ENCODE peak calls at places on chromosomes 4 and X, in eight cellular contexts. One of them, this sample, is unnamed.

GRCh38 chr4:158268553-158268952 is 58.3 kb downstream of the TMEM144 start:
- ATAC-seq in activated CD4-positive, CD25-positive, alpha-beta regulatory T cell treated with anti-CD3 and anti-CD28 coated beads, Interleukin-2, amount 50 U/mL, for 24 hours: no peak
- ATAC-seq in pancreas: no peak
- ATAC-seq in left colon: no peak
- ATAC-seq in left ventricle myocardium superior: no peak
- ATAC-seq in Panc1: no peak
- ATAC-seq in upper lobe of right lung: no peak
- ATAC-seq in heart right ventricle: no peak
- ATAC-seq in this sample: no peak

GRCh38 chr4:185363251-185363650 is 32.5 kb downstream of the LRP2BP start:
- ATAC-seq in activated CD4-positive, CD25-positive, alpha-beta regulatory T cell treated with anti-CD3 and anti-CD28 coated beads, Interleukin-2, amount 50 U/mL, for 24 hours: no peak
- ATAC-seq in pancreas: peak
- ATAC-seq in left colon: no peak
- ATAC-seq in left ventricle myocardium superior: no peak
- ATAC-seq in Panc1: no peak
- ATAC-seq in upper lobe of right lung: no peak
- ATAC-seq in heart right ventricle: no peak
- ATAC-seq in this sample: no peak

GRCh38 chr4:151206241-151207005 is 70.5 kb upstream of the PRSS48 start:
- ATAC-seq in activated CD4-positive, CD25-positive, alpha-beta regulatory T cell treated with anti-CD3 and anti-CD28 coated beads, Interleukin-2, amount 50 U/mL, for 24 hours: no peak
- ATAC-seq in pancreas: no peak
- ATAC-seq in left colon: peak
- ATAC-seq in left ventricle myocardium superior: no peak
- ATAC-seq in Panc1: no peak
- ATAC-seq in upper lobe of right lung: no peak
- ATAC-seq in heart right ventricle: peak
- ATAC-seq in this sample: no peak

GRCh38 chr4:186029731-186030421 is 39.1 kb upstream of the TLR3 start:
- ATAC-seq in activated CD4-positive, CD25-positive, alpha-beta regulatory T cell treated with anti-CD3 and anti-CD28 coated beads, Interleukin-2, amount 50 U/mL, for 24 hours: no peak
- ATAC-seq in pancreas: peak
- ATAC-seq in left colon: no peak
- ATAC-seq in left ventricle myocardium superior: peak
- ATAC-seq in Panc1: no peak
- ATAC-seq in upper lobe of right lung: peak
- ATAC-seq in heart right ventricle: peak
- ATAC-seq in this sample: no peak

GRCh38 chr4:80172203-80172602 is 25.1 kb upstream of the PRDM8 start:
- ATAC-seq in activated CD4-positive, CD25-positive, alpha-beta regulatory T cell treated with anti-CD3 and anti-CD28 coated beads, Interleukin-2, amount 50 U/mL, for 24 hours: peak
- ATAC-seq in pancreas: no peak
- ATAC-seq in left colon: peak
- ATAC-seq in left ventricle myocardium superior: no peak
- ATAC-seq in Panc1: no peak
- ATAC-seq in upper lobe of right lung: no peak
- ATAC-seq in heart right ventricle: no peak
- ATAC-seq in this sample: peak

GRCh38 chr4:40331092-40331824 is 3.9 kb upstream of the CHRNA9 start:
- ATAC-seq in activated CD4-positive, CD25-positive, alpha-beta regulatory T cell treated with anti-CD3 and anti-CD28 coated beads, Interleukin-2, amount 50 U/mL, for 24 hours: no peak
- ATAC-seq in pancreas: no peak
- ATAC-seq in left colon: no peak
- ATAC-seq in left ventricle myocardium superior: no peak
- ATAC-seq in Panc1: no peak
- ATAC-seq in upper lobe of right lung: no peak
- ATAC-seq in heart right ventricle: no peak
- ATAC-seq in this sample: no peak

GRCh38 chrX:150478496-150479492 is 89.6 kb upstream of the MTM1 start:
- ATAC-seq in activated CD4-positive, CD25-positive, alpha-beta regulatory T cell treated with anti-CD3 and anti-CD28 coated beads, Interleukin-2, amount 50 U/mL, for 24 hours: peak
- ATAC-seq in pancreas: no peak
- ATAC-seq in left colon: no peak
- ATAC-seq in left ventricle myocardium superior: no peak
- ATAC-seq in Panc1: no peak
- ATAC-seq in upper lobe of right lung: no peak
- ATAC-seq in heart right ventricle: no peak
- ATAC-seq in this sample: peak

GRCh38 chr4:123399638-123400358 is 3.2 kb downstream of the SPRY1 start:
- ATAC-seq in activated CD4-positive, CD25-positive, alpha-beta regulatory T cell treated with anti-CD3 and anti-CD28 coated beads, Interleukin-2, amount 50 U/mL, for 24 hours: no peak
- ATAC-seq in pancreas: no peak
- ATAC-seq in left colon: no peak
- ATAC-seq in left ventricle myocardium superior: no peak
- ATAC-seq in Panc1: no peak
- ATAC-seq in upper lobe of right lung: no peak
- ATAC-seq in heart right ventricle: no peak
- ATAC-seq in this sample: no peak

GRCh38 chr4:183620421-183620820 is 38.6 kb downstream of the RWDD4 start:
- ATAC-seq in activated CD4-positive, CD25-positive, alpha-beta regulatory T cell treated with anti-CD3 and anti-CD28 coated beads, Interleukin-2, amount 50 U/mL, for 24 hours: no peak
- ATAC-seq in pancreas: no peak
- ATAC-seq in left colon: no peak
- ATAC-seq in left ventricle myocardium superior: no peak
- ATAC-seq in Panc1: no peak
- ATAC-seq in upper lobe of right lung: no peak
- ATAC-seq in heart right ventricle: no peak
- ATAC-seq in this sample: no peak

GRCh38 chrX:13059676-13060499 is 15.5 kb upstream of the FAM9C start:
- ATAC-seq in activated CD4-positive, CD25-positive, alpha-beta regulatory T cell treated with anti-CD3 and anti-CD28 coated beads, Interleukin-2, amount 50 U/mL, for 24 hours: no peak
- ATAC-seq in pancreas: peak
- ATAC-seq in left colon: peak
- ATAC-seq in left ventricle myocardium superior: no peak
- ATAC-seq in Panc1: peak
- ATAC-seq in upper lobe of right lung: no peak
- ATAC-seq in heart right ventricle: no peak
- ATAC-seq in this sample: no peak

GRCh38 chrX:48910926-48911406 is 480 bp downstream of the SLC35A2 start:
- ATAC-seq in activated CD4-positive, CD25-positive, alpha-beta regulatory T cell treated with anti-CD3 and anti-CD28 coated beads, Interleukin-2, amount 50 U/mL, for 24 hours: peak
- ATAC-seq in pancreas: no peak
- ATAC-seq in left colon: peak
- ATAC-seq in left ventricle myocardium superior: no peak
- ATAC-seq in Panc1: no peak
- ATAC-seq in upper lobe of right lung: peak
- ATAC-seq in heart right ventricle: peak
- ATAC-seq in this sample: no peak

GRCh38 chr4:139876328-139876941 is 210.8 kb downstream of the MGST2 start:
- ATAC-seq in activated CD4-positive, CD25-positive, alpha-beta regulatory T cell treated with anti-CD3 and anti-CD28 coated beads, Interleukin-2, amount 50 U/mL, for 24 hours: no peak
- ATAC-seq in pancreas: peak
- ATAC-seq in left colon: peak
- ATAC-seq in left ventricle myocardium superior: peak
- ATAC-seq in Panc1: no peak
- ATAC-seq in upper lobe of right lung: peak
- ATAC-seq in heart right ventricle: peak
- ATAC-seq in this sample: no peak

GRCh38 chr4:72295966-72296557 is 264.3 kb downstream of the NPFFR2 start:
- ATAC-seq in activated CD4-positive, CD25-positive, alpha-beta regulatory T cell treated with anti-CD3 and anti-CD28 coated beads, Interleukin-2, amount 50 U/mL, for 24 hours: no peak
- ATAC-seq in pancreas: peak
- ATAC-seq in left colon: peak
- ATAC-seq in left ventricle myocardium superior: peak
- ATAC-seq in Panc1: no peak
- ATAC-seq in upper lobe of right lung: peak
- ATAC-seq in heart right ventricle: no peak
- ATAC-seq in this sample: peak

GRCh38 chrX:53831662-53832635 is 145.4 kb upstream of the HUWE1 start:
- ATAC-seq in activated CD4-positive, CD25-positive, alpha-beta regulatory T cell treated with anti-CD3 and anti-CD28 coated beads, Interleukin-2, amount 50 U/mL, for 24 hours: peak
- ATAC-seq in pancreas: peak
- ATAC-seq in left colon: peak
- ATAC-seq in left ventricle myocardium superior: no peak
- ATAC-seq in Panc1: peak
- ATAC-seq in upper lobe of right lung: peak
- ATAC-seq in heart right ventricle: no peak
- ATAC-seq in this sample: peak

GRCh38 chr4:89765966-89766365 is 71.0 kb downstream of the SNCA start:
- ATAC-seq in activated CD4-positive, CD25-positive, alpha-beta regulatory T cell treated with anti-CD3 and anti-CD28 coated beads, Interleukin-2, amount 50 U/mL, for 24 hours: no peak
- ATAC-seq in pancreas: peak
- ATAC-seq in left colon: no peak
- ATAC-seq in left ventricle myocardium superior: peak
- ATAC-seq in Panc1: no peak
- ATAC-seq in upper lobe of right lung: no peak
- ATAC-seq in heart right ventricle: peak
- ATAC-seq in this sample: no peak

GRCh38 chrX:50093627-50094026 is 107.2 kb downstream of the AKAP4 start:
- ATAC-seq in activated CD4-positive, CD25-positive, alpha-beta regulatory T cell treated with anti-CD3 and anti-CD28 coated beads, Interleukin-2, amount 50 U/mL, for 24 hours: no peak
- ATAC-seq in pancreas: peak
- ATAC-seq in left colon: peak
- ATAC-seq in left ventricle myocardium superior: no peak
- ATAC-seq in Panc1: no peak
- ATAC-seq in upper lobe of right lung: no peak
- ATAC-seq in heart right ventricle: no peak
- ATAC-seq in this sample: no peak

GRCh38 chr4:41443340-41444079 is 94.4 kb upstream of the LIMCH1 start:
- ATAC-seq in activated CD4-positive, CD25-positive, alpha-beta regulatory T cell treated with anti-CD3 and anti-CD28 coated beads, Interleukin-2, amount 50 U/mL, for 24 hours: no peak
- ATAC-seq in pancreas: no peak
- ATAC-seq in left colon: peak
- ATAC-seq in left ventricle myocardium superior: no peak
- ATAC-seq in Panc1: no peak
- ATAC-seq in upper lobe of right lung: no peak
- ATAC-seq in heart right ventricle: no peak
- ATAC-seq in this sample: no peak

GRCh38 chrX:153706799-153707198 is 17.4 kb downstream of the BCAP31 start:
- ATAC-seq in activated CD4-positive, CD25-positive, alpha-beta regulatory T cell treated with anti-CD3 and anti-CD28 coated beads, Interleukin-2, amount 50 U/mL, for 24 hours: no peak
- ATAC-seq in pancreas: no peak
- ATAC-seq in left colon: no peak
- ATAC-seq in left ventricle myocardium superior: peak
- ATAC-seq in Panc1: no peak
- ATAC-seq in upper lobe of right lung: no peak
- ATAC-seq in heart right ventricle: peak
- ATAC-seq in this sample: no peak

This sample was measured in stimulated activated memory B cell treated with anti-CD40 and anti-IgM and Interleukin-4, amounts not matched to agents 10 μg/mL and 1 μg/mL and 100 μg/mL, for 72 hours.